ENCODE peak calls at places on chromosome 1, in five cellular contexts. G, Z, V, M and T are unnamed samples.

GRCh38 chr1:151593651-151594625 is 17.9 kb upstream of the SNX27 start:
- DNase-seq in Z (peak), V (peak), G (peak), M (peak), T (peak)

GRCh38 chr1:18411820-18412641 is 68.7 kb upstream of the KLHDC7A start:
- DNase-seq in G (no peak), M (no peak), Z (no peak), V (no peak), T (no peak)

GRCh38 chr1:227372662-227373061 is 54.4 kb upstream of the CDC42BPA start:
- DNase-seq in M (no peak), G (no peak), V (no peak), Z (no peak), T (no peak)

GRCh38 chr1:58780586-58781452 is 3.0 kb downstream of the JUN start:
- DNase-seq in V (no peak), G (no peak), Z (peak), M (no peak), T (no peak)

GRCh38 chr1:174074757-174075156 is 52.6 kb upstream of the RC3H1 start:
- DNase-seq in V (no peak), M (no peak), G (no peak), Z (no peak), T (no peak)

GRCh38 chr1:51792864-51793263 is 85.7 kb downstream of the NRDC start:
- DNase-seq in Z (no peak), V (no peak), M (no peak), G (peak), T (no peak)

GRCh38 chr1:86231076-86231475 is 74.5 kb upstream of the COL24A1 start:
- DNase-seq in Z (no peak), V (no peak), G (no peak), M (no peak), T (no peak)

GRCh38 chr1:182602945-182603645 is 1.1 kb downstream of the RGS16 start:
- DNase-seq in V (no peak), M (no peak), G (peak), Z (no peak), T (no peak)

GRCh38 chr1:11285883-11286734 is 13.1 kb downstream of the UBIAD1 start:
- DNase-seq in Z (no peak), M (no peak), V (no peak), G (no peak), T (no peak)

GRCh38 chr1:115098979-115099692 is 9.8 kb upstream of the TSPAN2 start:
- DNase-seq in Z (no peak), V (peak), G (peak), M (no peak), T (no peak)

GRCh38 chr1:1020000-1020404 is at the start of gene AGRN:
- DNase-seq in M (no peak), Z (peak), V (no peak), G (peak), T (no peak)

GRCh38 chr1:185438936-185439335 is 121.9 kb upstream of the IVNS1ABP start:
- DNase-seq in M (no peak), Z (no peak), G (peak), V (no peak), T (no peak)

GRCh38 chr1:240366636-240367035 is 245.3 kb downstream of the GREM2 start:
- DNase-seq in M (no peak), V (no peak), Z (no peak), G (no peak), T (no peak)

GRCh38 chr1:152392909-152393308 is 21.2 kb downstream of the CRNN start:
- DNase-seq in V (no peak), G (no peak), Z (no peak), M (no peak), T (no peak)

GRCh38 chr1:43348343-43348808 is 10.4 kb upstream of the CDC20 start:
- DNase-seq in Z (no peak), V (no peak), M (no peak), G (no peak), T (peak)

GRCh38 chr1:155123801-155124200 is 3.9 kb upstream of the EFNA1 start:
- DNase-seq in M (no peak), Z (no peak), G (no peak), V (no peak), T (no peak)

GRCh38 chr1:172980456-172980855 is 70.3 kb downstream of the TNFSF18 start:
- DNase-seq in V (no peak), G (no peak), M (no peak), Z (no peak), T (no peak)

GRCh38 chr1:152034654-152035405 is 2.0 kb downstream of the S100A11 start:
- DNase-seq in M (peak), V (peak), G (peak), Z (peak), T (peak)

GRCh38 chr1:198699167-198700015 is 60.6 kb downstream of the PTPRC start:
- DNase-seq in G (peak), M (peak), V (peak), Z (peak), T (peak)

GRCh38 chr1:148161252-148161901 is 9.3 kb upstream of the NBPF11 start:
- DNase-seq in G (no peak), Z (no peak), V (no peak), M (no peak), T (no peak)

GRCh38 chr1:33876970-33877680 is 13.2 kb downstream of the HMGB4 start:
- DNase-seq in M (no peak), G (no peak), Z (no peak), V (no peak), T (no peak)

GRCh38 chr1:41020109-41020576 is 1.4 kb downstream of the SLFNL1 start:
- DNase-seq in G (no peak), V (no peak), M (no peak), Z (no peak), T (no peak)

GRCh38 chr1:167628754-167629515 is 1.1 kb upstream of the RCSD1 start:
- DNase-seq in Z (no peak), M (no peak), V (no peak), G (peak), T (no peak)

GRCh38 chr1:210653771-210654170 is 325.1 kb downstream of the HHAT start:
- DNase-seq in G (peak), M (peak), V (no peak), Z (no peak), T (no peak)

GRCh38 chr1:225689882-225690459 is 37.0 kb upstream of the ENAH start:
- DNase-seq in Z (no peak), V (no peak), M (no peak), G (no peak), T (no peak)

GRCh38 chr1:89908993-89909436 is 85.9 kb upstream of the ZNF326 start:
- DNase-seq in G (no peak), Z (no peak), V (no peak), M (no peak), T (no peak)

GRCh38 chr1:150234647-150235435 is 1.1 kb downstream of the ANP32E start:
- DNase-seq in M (peak), G (peak), V (peak), Z (peak), T (peak)

GRCh38 chr1:54558434-54559030 is 10.5 kb downstream of the ACOT11 start:
- DNase-seq in G (no peak), V (no peak), M (no peak), Z (no peak), T (no peak)

GRCh38 chr1:55703726-55704363 is 488.7 kb upstream of the USP24 start:
- DNase-seq in V (no peak), M (no peak), G (no peak), Z (no peak), T (no peak)

GRCh38 chr1:37448691-37449417 is 25.5 kb upstream of the ZC3H12A start:
- DNase-seq in V (no peak), M (no peak), Z (peak), G (no peak), T (no peak)

GRCh38 chr1:245825128-245825901 is 670.5 kb downstream of the KIF26B start:
- DNase-seq in V (no peak), G (no peak), M (no peak), Z (peak), T (no peak)

GRCh38 chr1:24989082-24989481 is 59.0 kb upstream of the RUNX3 start:
- DNase-seq in Z (no peak), M (no peak), G (no peak), V (no peak), T (no peak)